ENCODE peak calls at places on chromosomes 1 and 21, in four cellular contexts. One of them, this sample, is unnamed. For H3K4me1, the result is how much of the 10 kb centered on the place peaks cover.

GRCh38 chr1:206890690-206891089 is 6.6 kb upstream of the IL24 start:
- DNase-seq in hepatocyte: no peak
- DNase-seq in MM.1S: no peak
- DNase-seq in neural progenitor cell: no peak
- DNase-seq in this sample: peak

GRCh38 chr1:230271396-230272035 is 154.6 kb downstream of the PGBD5 start:
- DNase-seq in hepatocyte: no peak
- DNase-seq in MM.1S: no peak
- DNase-seq in neural progenitor cell: no peak
- DNase-seq in this sample: no peak

GRCh38 chr1:169161512-169162194 is 55.2 kb downstream of the ATP1B1 start:
- DNase-seq in hepatocyte: no peak
- DNase-seq in MM.1S: no peak
- DNase-seq in neural progenitor cell: no peak
- DNase-seq in this sample: no peak

GRCh38 chr1:38746966-38747600 is 112.5 kb downstream of the RRAGC start:
- DNase-seq in hepatocyte: no peak
- DNase-seq in MM.1S: no peak
- DNase-seq in neural progenitor cell: peak
- DNase-seq in this sample: no peak

GRCh38 chr21:33330726-33331125 is 6.0 kb downstream of the IFNAR1 start:
- DNase-seq in hepatocyte: no peak
- DNase-seq in MM.1S: peak
- DNase-seq in neural progenitor cell: no peak
- DNase-seq in this sample: no peak

GRCh38 chr1:158509471-158510161 is 37.6 kb downstream of the OR10R2 start:
- DNase-seq in hepatocyte: peak
- DNase-seq in MM.1S: no peak
- DNase-seq in neural progenitor cell: peak
- DNase-seq in this sample: peak

GRCh38 chr1:8807004-8807403 is 10.4 kb downstream of the RERE start:
- DNase-seq in hepatocyte: no peak
- DNase-seq in MM.1S: no peak
- DNase-seq in neural progenitor cell: no peak
- DNase-seq in this sample: no peak

GRCh38 chr1:207828485-207829158 is 76.8 kb downstream of the CD46 start:
- DNase-seq in hepatocyte: peak
- DNase-seq in MM.1S: peak
- DNase-seq in neural progenitor cell: peak
- DNase-seq in this sample: peak

GRCh38 chr1:10620776-10621175 is 146.0 kb downstream of the PEX14 start:
- DNase-seq in hepatocyte: no peak
- DNase-seq in MM.1S: no peak
- DNase-seq in neural progenitor cell: no peak
- DNase-seq in this sample: no peak

GRCh38 chr1:22611530-22611947 is 24.9 kb upstream of the C1QA start:
- DNase-seq in hepatocyte: peak
- DNase-seq in MM.1S: peak
- DNase-seq in neural progenitor cell: peak
- DNase-seq in this sample: peak

GRCh38 chr1:37671261-37671660 is 21.1 kb upstream of the CDCA8 start:
- DNase-seq in hepatocyte: no peak
- DNase-seq in MM.1S: no peak
- DNase-seq in neural progenitor cell: no peak
- DNase-seq in this sample: no peak

GRCh38 chr1:221637641-221638041 is 104.2 kb downstream of the DUSP10 start:
- DNase-seq in hepatocyte: no peak
- DNase-seq in MM.1S: no peak
- DNase-seq in neural progenitor cell: no peak
- DNase-seq in this sample: peak

GRCh38 chr1:9618912-9619679 is 30.4 kb downstream of the TMEM201 start:
- DNase-seq in hepatocyte: no peak
- DNase-seq in MM.1S: no peak
- DNase-seq in neural progenitor cell: no peak
- DNase-seq in this sample: no peak

GRCh38 chr1:201461193-201461657 is 7.8 kb downstream of the PHLDA3 start:
- DNase-seq in hepatocyte: peak
- DNase-seq in MM.1S: no peak
- DNase-seq in neural progenitor cell: no peak
- DNase-seq in this sample: peak

GRCh38 chr1:9249534-9250335 is 15.2 kb downstream of the H6PD start:
- DNase-seq in hepatocyte: peak
- DNase-seq in MM.1S: peak
- DNase-seq in neural progenitor cell: peak
- DNase-seq in this sample: peak

GRCh38 chr1:78006491-78006890 is 1.8 kb downstream of the DNAJB4 start:
- DNase-seq in hepatocyte: no peak
- DNase-seq in MM.1S: no peak
- DNase-seq in neural progenitor cell: no peak
- DNase-seq in this sample: no peak

GRCh38 chr1:159763686-159764085 is 17.1 kb upstream of the DUSP23 start:
- DNase-seq in hepatocyte: no peak
- DNase-seq in MM.1S: no peak
- DNase-seq in neural progenitor cell: peak
- DNase-seq in this sample: no peak

GRCh38 chr1:199759268-199759724 is 268.2 kb upstream of the NR5A2 start:
- DNase-seq in hepatocyte: no peak
- DNase-seq in MM.1S: no peak
- DNase-seq in neural progenitor cell: no peak
- DNase-seq in this sample: peak

GRCh38 chr1:212520746-212521145 is 87.8 kb upstream of the ATF3 start:
- DNase-seq in hepatocyte: no peak
- DNase-seq in MM.1S: no peak
- DNase-seq in neural progenitor cell: no peak
- DNase-seq in this sample: no peak

GRCh38 chr1:45864124-45864721 is 60.8 kb downstream of the MAST2 start:
- DNase-seq in hepatocyte: no peak
- DNase-seq in MM.1S: no peak
- DNase-seq in neural progenitor cell: no peak
- DNase-seq in this sample: peak

GRCh38 chr1:154154534-154155181 is at the start of gene NUP210L:
- DNase-seq in hepatocyte: peak
- DNase-seq in MM.1S: no peak
- DNase-seq in neural progenitor cell: peak
- DNase-seq in this sample: peak

GRCh38 chr1:152252157-152252556 is 28.2 kb upstream of the HRNR start:
- DNase-seq in hepatocyte: no peak
- DNase-seq in MM.1S: no peak
- DNase-seq in neural progenitor cell: no peak
- DNase-seq in this sample: peak
- H3K4me1 ChIP-seq in hepatocyte: under half
- H3K4me1 ChIP-seq in MM.1S: under half
- H3K4me1 ChIP-seq in neural progenitor cell: under half
- H3K4me1 ChIP-seq in this sample: under half

GRCh38 chr1:6207921-6208320 is 2.0 kb downstream of the RNF207 start:
- DNase-seq in hepatocyte: no peak
- DNase-seq in MM.1S: no peak
- DNase-seq in neural progenitor cell: no peak
- DNase-seq in this sample: no peak
- TF ChIP-seq EZH2 in hepatocyte: no peak
- TF ChIP-seq EZH2 in MM.1S: no peak
- TF ChIP-seq EZH2 in neural progenitor cell: no peak
- TF ChIP-seq EZH2 in this sample: no peak

GRCh38 chr1:2204384-2205190 is 10.0 kb upstream of the FAAP20 start:
- DNase-seq in hepatocyte: peak
- DNase-seq in MM.1S: no peak
- DNase-seq in neural progenitor cell: peak
- DNase-seq in this sample: peak
- H3K4me1 ChIP-seq in hepatocyte: under half
- H3K4me1 ChIP-seq in MM.1S: under half
- H3K4me1 ChIP-seq in neural progenitor cell: under half
- H3K4me1 ChIP-seq in this sample: under half

GRCh38 chr1:41383094-41383852 is 22.0 kb downstream of the FOXO6 start:
- DNase-seq in hepatocyte: no peak
- DNase-seq in MM.1S: no peak
- DNase-seq in neural progenitor cell: peak
- DNase-seq in this sample: peak
- TF ChIP-seq EZH2 in hepatocyte: peak
- TF ChIP-seq EZH2 in MM.1S: no peak
- TF ChIP-seq EZH2 in neural progenitor cell: peak
- TF ChIP-seq EZH2 in this sample: no peak

DNA sequence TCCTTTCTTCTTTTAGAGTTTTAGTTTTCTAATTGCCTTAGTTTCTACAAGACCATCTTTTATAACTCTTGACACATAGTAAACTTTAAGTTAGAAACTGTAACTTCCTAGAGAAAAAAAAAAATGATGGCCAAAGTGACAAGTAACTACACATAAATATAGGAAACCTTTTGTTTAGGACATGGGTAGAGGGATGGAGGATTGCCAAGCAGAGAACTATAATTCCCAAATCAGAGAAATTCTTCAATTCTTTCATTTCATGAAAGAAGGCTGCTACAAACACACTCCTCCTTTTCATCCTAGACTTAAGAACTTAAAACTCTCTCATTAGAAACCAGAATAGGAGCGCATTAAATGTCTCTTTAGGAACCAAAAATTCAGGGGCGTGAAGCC is 125.0 kb downstream of the PTPN14 start:
- DNase-seq in hepatocyte: no peak
- DNase-seq in MM.1S: no peak
- DNase-seq in neural progenitor cell: no peak
- DNase-seq in this sample: no peak
- H3K4me1 ChIP-seq in hepatocyte: under half
- H3K4me1 ChIP-seq in MM.1S: under half
- H3K4me1 ChIP-seq in neural progenitor cell: under half
- H3K4me1 ChIP-seq in this sample: half or more

DNA sequence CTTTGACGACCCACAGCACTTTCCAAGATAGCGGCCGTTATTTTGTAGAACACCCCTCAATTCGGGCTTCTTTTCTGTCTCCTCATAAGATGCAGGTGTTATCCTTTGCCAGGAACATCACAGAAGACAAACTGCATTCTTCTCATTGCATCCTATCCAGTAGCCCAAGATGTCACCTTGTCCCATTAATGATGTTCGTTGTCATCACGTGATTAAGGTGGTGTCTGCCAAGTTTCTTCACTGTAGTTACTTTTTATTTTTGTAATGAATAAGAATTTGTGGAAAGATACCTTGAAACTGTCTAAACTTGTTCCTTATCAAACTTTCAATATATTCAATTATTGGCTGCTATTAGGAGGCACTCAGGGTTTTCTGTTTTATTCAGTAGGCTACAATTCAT is 39.4 kb downstream of the GNG4 start:
- DNase-seq in hepatocyte: no peak
- DNase-seq in MM.1S: no peak
- DNase-seq in neural progenitor cell: no peak
- DNase-seq in this sample: no peak
- TF ChIP-seq EZH2 in hepatocyte: no peak
- TF ChIP-seq EZH2 in MM.1S: no peak
- TF ChIP-seq EZH2 in neural progenitor cell: no peak
- TF ChIP-seq EZH2 in this sample: no peak

GRCh38 chr1:16385659-16386453 is 18.8 kb downstream of the SZRD1 start:
- DNase-seq in hepatocyte: no peak
- DNase-seq in MM.1S: no peak
- DNase-seq in neural progenitor cell: no peak
- DNase-seq in this sample: no peak
- H3K4me1 ChIP-seq in hepatocyte: under half
- H3K4me1 ChIP-seq in MM.1S: under half
- H3K4me1 ChIP-seq in neural progenitor cell: under half
- H3K4me1 ChIP-seq in this sample: under half

GRCh38 chr1:6244401-6245054 is 549 bp downstream of the HES3 start:
- DNase-seq in hepatocyte: no peak
- DNase-seq in MM.1S: no peak
- DNase-seq in neural progenitor cell: peak
- DNase-seq in this sample: no peak
- TF ChIP-seq EZH2 in hepatocyte: no peak
- TF ChIP-seq EZH2 in MM.1S: no peak
- TF ChIP-seq EZH2 in neural progenitor cell: peak
- TF ChIP-seq EZH2 in this sample: no peak